ENCODE peak calls at places on chromosome 12, in nine cellular contexts. K, W, D, T, A, J, I, C and B are unnamed samples.

GRCh38 chr12:119696943-119697342 is 29.0 kb downstream of the PRKAB1 start:
- DNase-seq in D (no peak), I (no peak), K (no peak), C (no peak), W (no peak), A (no peak), J (no peak), T (no peak), B (no peak)

GRCh38 chr12:40688085-40688725 is 4.0 kb upstream of the CNTN1 start:
- DNase-seq in C (no peak), T (no peak), D (peak; percentile 5), J (no peak), A (no peak), W (no peak), K (no peak), I (no peak), B (no peak)

GRCh38 chr12:122064034-122064777 is 14.3 kb upstream of the MLXIP start:
- DNase-seq in J (peak; percentile 99), W (peak; percentile 63), T (peak; percentile 92), D (peak; percentile 63), I (peak; percentile 85), A (peak; percentile 95), K (peak; percentile 95), C (peak; percentile 97), B (peak; percentile 82)

GRCh38 chr12:49288922-49289555 is 5.9 kb upstream of the PRPH start:
- DNase-seq in C (no peak), K (no peak), J (no peak), I (no peak), D (no peak), W (no peak), A (no peak), T (no peak), B (no peak)

GRCh38 chr12:106245767-106246166 is 2.1 kb downstream of the CKAP4 start:
- DNase-seq in A (no peak), W (no peak), T (no peak), J (peak; percentile 79), K (peak; percentile 70), D (peak; percentile 86), I (no peak), C (no peak), B (peak; percentile 78)

GRCh38 chr12:98754095-98754494 is 109.0 kb downstream of the APAF1 start:
- DNase-seq in A (no peak), D (peak; percentile 80), K (peak; percentile 71), T (no peak), W (no peak), I (no peak), C (no peak), J (no peak), B (peak; percentile 94)

GRCh38 chr12:47689215-47689614 is 16.6 kb downstream of the RPAP3 start:
- DNase-seq in T (no peak), J (no peak), I (no peak), A (no peak), C (no peak), D (no peak), W (no peak), K (no peak), B (no peak)

GRCh38 chr12:21073129-21073528 is 57.9 kb upstream of the SLCO1B1 start:
- DNase-seq in C (no peak), W (no peak), T (no peak), J (peak; percentile 45), A (no peak), D (no peak), K (no peak), I (no peak), B (no peak)

GRCh38 chr12:42284876-42285275 is 41.0 kb downstream of the ZCRB1 start:
- DNase-seq in I (no peak), A (peak; percentile 73), D (no peak), K (no peak), W (no peak), J (no peak), C (no peak), T (no peak), B (peak; percentile 41)

GRCh38 chr12:132379996-132380395 is 50.6 kb upstream of the GALNT9 start:
- DNase-seq in I (no peak), K (no peak), A (no peak), W (no peak), D (no peak), J (no peak), C (no peak), T (peak; percentile 71), B (no peak)

GRCh38 chr12:45040977-45041376 is 9.9 kb downstream of the DBX2 start:
- DNase-seq in T (no peak), A (no peak), W (no peak), D (no peak), I (no peak), J (no peak), C (no peak), K (no peak), B (no peak)

GRCh38 chr12:69438539-69438938 is 31.6 kb upstream of the FRS2 start:
- DNase-seq in W (no peak), T (no peak), D (no peak), K (no peak), A (no peak), C (no peak), I (no peak), J (no peak), B (no peak)

GRCh38 chr12:26195641-26196423 is 459 bp downstream of the SSPN start:
- DNase-seq in J (no peak), W (peak; percentile 43), K (no peak), I (no peak), A (no peak), T (peak; percentile 78), D (peak; percentile 76), C (peak; percentile 65), B (peak; percentile 74)

GRCh38 chr12:127182018-127182417 is 1085.0 kb upstream of the TMEM132C start:
- DNase-seq in I (no peak), K (no peak), T (no peak), J (no peak), D (no peak), W (no peak), C (no peak), A (no peak), B (no peak)

GRCh38 chr12:20212658-20213387 is 155.5 kb upstream of the PDE3A start:
- DNase-seq in A (no peak), D (peak; percentile 100), W (no peak), J (peak; percentile 82), T (peak; percentile 61), I (no peak), C (peak; percentile 90), K (peak; percentile 59), B (peak; percentile 84)

GRCh38 chr12:59158681-59159080 is 238.4 kb upstream of the LRIG3 start:
- DNase-seq in I (no peak), A (no peak), W (no peak), K (no peak), D (no peak), J (no peak), T (no peak), C (no peak), B (no peak)
- H3K9me2 ChIP-seq in I (no peaks in the 10 kb centered on the region), A (no peaks in the 10 kb centered on the region), W (no peaks in the 10 kb centered on the region), K (no peaks in the 10 kb centered on the region), D (no peaks in the 10 kb centered on the region), J (no peaks in the 10 kb centered on the region), T (no peaks in the 10 kb centered on the region), C (no peaks in the 10 kb centered on the region), B (no peaks in the 10 kb centered on the region)

GRCh38 chr12:12406762-12407161 is 49.9 kb downstream of the BORCS5 start:
- DNase-seq in A (no peak), J (no peak), T (no peak), C (no peak), I (no peak), D (no peak), W (no peak), K (no peak), B (no peak)

GRCh38 chr12:12403264-12404248 is 46.7 kb downstream of the BORCS5 start:
- DNase-seq in I (no peak), T (no peak), W (no peak), A (no peak), C (no peak), K (no peak), D (no peak), J (no peak), B (no peak)

GRCh38 chr12:12405882-12406281 is 49.0 kb downstream of the BORCS5 start:
- DNase-seq in K (no peak), I (no peak), C (no peak), D (peak; percentile 26), T (no peak), A (no peak), J (no peak), W (no peak), B (peak; percentile 49)

GRCh38 chr12:12400793-12401192 is 43.9 kb downstream of the BORCS5 start:
- DNase-seq in D (no peak), I (no peak), A (no peak), W (no peak), C (no peak), T (no peak), J (no peak), K (no peak), B (no peak)

DNA sequence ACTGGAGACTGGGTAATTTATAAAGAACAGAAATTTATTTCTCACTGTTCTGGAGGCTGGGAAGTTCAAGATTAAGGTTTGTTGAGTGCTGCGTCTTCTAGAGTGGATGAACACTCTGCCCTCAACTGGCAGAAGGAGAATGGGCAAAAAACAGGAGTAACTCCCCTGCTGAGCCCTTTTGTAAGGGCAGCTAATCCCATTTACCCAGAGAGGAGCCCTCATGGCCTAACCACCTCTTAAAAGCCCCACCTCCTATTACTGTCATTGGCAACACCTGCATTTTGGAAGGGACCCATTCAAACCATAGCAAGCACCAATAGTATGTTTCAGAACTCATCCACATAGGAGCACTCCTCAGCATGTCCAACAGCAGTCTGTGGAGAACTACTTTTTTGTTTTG is 47.4 kb downstream of the BORCS5 start:
- DNase-seq in K (no peak), A (no peak), T (no peak), W (no peak), C (peak; percentile 18), D (no peak), I (no peak), J (no peak), B (no peak)
- H3K27ac ChIP-seq in K (no peak overlapping the region), A (no peak overlapping the region), T (no peak overlapping the region), W (no peak overlapping the region), C (no peak overlapping the region), D (no peak overlapping the region), I (no peak overlapping the region), J (no peak overlapping the region), B (no peak overlapping the region)

DNA sequence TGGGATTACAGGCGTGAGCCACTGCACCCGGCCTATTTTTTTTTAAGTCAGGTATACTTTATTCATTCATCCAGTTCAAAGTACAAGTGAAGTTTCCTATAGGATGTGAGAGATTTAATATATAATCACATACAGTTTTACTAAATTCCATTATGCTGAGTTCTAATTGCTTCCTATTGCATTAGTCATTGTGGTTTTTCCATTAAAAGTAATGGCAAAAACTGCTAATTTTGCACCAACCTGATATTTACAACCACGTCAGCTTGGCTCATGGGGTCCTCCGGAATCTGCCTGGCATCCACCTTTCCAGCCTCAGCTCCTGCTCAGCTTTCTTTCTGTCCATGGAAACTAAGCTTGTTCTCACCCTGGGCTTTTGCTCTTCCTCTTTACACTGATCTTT is 67.0 kb upstream of the CSRP2 start:
- DNase-seq in K (no peak), J (no peak), A (no peak), C (no peak), W (no peak), I (no peak), D (peak; percentile 71), T (no peak), B (peak; percentile 58)
- H3K9me2 ChIP-seq in K (no peaks in the 10 kb centered on the region), J (no peaks in the 10 kb centered on the region), A (no peaks in the 10 kb centered on the region), C (peaks cover 5% of the 10 kb centered on the region), W (no peaks in the 10 kb centered on the region), I (no peaks in the 10 kb centered on the region), D (no peaks in the 10 kb centered on the region), T (no peaks in the 10 kb centered on the region), B (no peaks in the 10 kb centered on the region)

DNA sequence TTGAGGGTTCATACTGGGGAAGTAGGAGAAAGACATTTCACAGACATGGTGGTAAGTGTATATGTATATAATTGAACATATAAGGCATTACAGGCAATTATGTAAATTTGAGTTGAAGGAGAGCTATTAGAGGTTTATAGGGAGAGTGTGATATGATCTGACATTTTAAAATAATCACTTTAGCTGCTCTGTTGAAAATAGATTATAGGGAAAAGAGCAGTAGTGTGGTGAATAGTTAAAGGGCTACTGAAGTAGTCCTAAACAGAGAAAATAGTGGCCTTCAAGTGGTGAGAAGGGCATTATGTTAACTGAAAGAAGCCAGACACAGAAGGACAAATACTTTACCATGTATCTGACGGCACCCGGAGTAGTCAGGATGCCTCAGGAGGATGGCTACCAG is 234.2 kb downstream of the SLC41A2 start:
- DNase-seq in T (no peak), D (no peak), I (no peak), C (no peak), A (no peak), K (no peak), W (no peak), J (no peak), B (no peak)
- H3K27ac ChIP-seq in T (peak overlapping the region; percentile 91), D (no peak overlapping the region), I (no peak overlapping the region), C (no peak overlapping the region), A (no peak overlapping the region), K (no peak overlapping the region), W (no peak overlapping the region), J (no peak overlapping the region), B (no peak overlapping the region)